ENCODE peak calls at places on chromosomes 3 and 15, in four cellular contexts. L is HT1080, Y is right cardiac atrium, P is NCI-H524. T is an unnamed sample.

GRCh38 chr3:194673761-194674160 is 1.8 kb upstream of the LSG1 start:
- DNase-seq in L (no peak), Y (no peak), P (no peak), T (no peak)

GRCh38 chr3:161244538-161244937 is 23.4 kb downstream of the NMD3 start:
- DNase-seq in L (no peak), Y (no peak), P (no peak), T (no peak)

GRCh38 chr15:79682285-79682684 is 214.5 kb downstream of the MTHFS start:
- DNase-seq in L (peak; percentile 50), Y (peak; percentile 82), P (no peak), T (no peak)

GRCh38 chr3:145815707-145816413 is 345.1 kb downstream of the PLOD2 start:
- DNase-seq in L (no peak), Y (no peak), P (no peak), T (no peak)

GRCh38 chr3:186790261-186790981 is 7.0 kb downstream of the EIF4A2 start:
- DNase-seq in L (peak; percentile 86), Y (no peak), P (peak; percentile 24), T (no peak)

GRCh38 chr3:150256336-150256735 is 151.8 kb upstream of the TSC22D2 start:
- DNase-seq in L (no peak), Y (no peak), P (no peak), T (no peak)

GRCh38 chr15:88089019-88089603 is 167.4 kb downstream of the NTRK3 start:
- DNase-seq in L (no peak), Y (no peak), P (no peak), T (no peak)

GRCh38 chr3:187750041-187750512 is 4.8 kb upstream of the BCL6 start:
- DNase-seq in L (no peak), Y (no peak), P (peak; percentile 87), T (no peak)

GRCh38 chr3:16512435-16513140 is 911 bp downstream of the RFTN1 start:
- DNase-seq in L (peak; percentile 34), Y (peak; percentile 73), P (no peak), T (no peak)

GRCh38 chr3:8500208-8500961 is 1.2 kb upstream of the LMCD1 start:
- DNase-seq in L (no peak), Y (no peak), P (no peak), T (no peak)

GRCh38 chr3:42477696-42478095 is 24.7 kb upstream of the VIPR1 start:
- DNase-seq in L (no peak), Y (no peak), P (no peak), T (no peak)

GRCh38 chr15:83066034-83066760 is 855 bp downstream of the BTBD1 start:
- DNase-seq in L (no peak), Y (no peak), P (no peak), T (no peak)

GRCh38 chr3:64278631-64279030 is 53.4 kb upstream of the PRICKLE2 start:
- DNase-seq in L (no peak), Y (no peak), P (no peak), T (no peak)

GRCh38 chr15:29159771-29160455 is 109.7 kb downstream of the NSMCE3 start:
- DNase-seq in L (no peak), Y (peak; percentile 36), P (no peak), T (no peak)

GRCh38 chr3:186614597-186615483 is 2.0 kb downstream of the AHSG start:
- DNase-seq in L (peak; percentile 81), Y (peak; percentile 85), P (peak; percentile 57), T (peak; percentile 79)

GRCh38 chr3:20080956-20081554 is 40.8 kb downstream of the KAT2B start:
- DNase-seq in L (peak; percentile 40), Y (peak; percentile 92), P (no peak), T (no peak)

GRCh38 chr3:101381809-101382208 is 61.4 kb upstream of the IMPG2 start:
- DNase-seq in L (peak; percentile 53), Y (no peak), P (peak; percentile 43), T (no peak)

GRCh38 chr3:189222927-189223706 is 51.3 kb downstream of the TPRG1 start:
- DNase-seq in L (no peak), Y (no peak), P (no peak), T (no peak)

GRCh38 chr3:22713936-22714335 is 489.2 kb upstream of the UBE2E2 start:
- DNase-seq in L (peak; percentile 88), Y (no peak), P (no peak), T (no peak)

GRCh38 chr3:182116386-182116785 is 404.7 kb downstream of the SOX2 start:
- DNase-seq in L (no peak), Y (no peak), P (no peak), T (no peak)

GRCh38 chr3:15606434-15606891 is 4.9 kb downstream of the BTD start:
- DNase-seq in L (no peak), Y (no peak), P (no peak), T (no peak)

GRCh38 chr3:116111765-116112164 is 333.5 kb downstream of the LSAMP start:
- DNase-seq in L (no peak), Y (no peak), P (no peak), T (no peak)

GRCh38 chr15:39920510-39921273 is 626 bp upstream of the GPR176 start:
- DNase-seq in L (peak; percentile 75), Y (peak; percentile 92), P (peak; percentile 81), T (peak; percentile 67)

GRCh38 chr3:159340877-159341500 is 539.1 kb downstream of the MFSD1 start:
- DNase-seq in L (no peak), Y (no peak), P (no peak), T (no peak)

GRCh38 chr3:127999509-128000106 is 52.6 kb upstream of the SEC61A1 start:
- DNase-seq in L (no peak), Y (no peak), P (no peak), T (no peak)

GRCh38 chr3:192212335-192212734 is 515.0 kb downstream of the FGF12 start:
- DNase-seq in L (no peak), Y (no peak), P (no peak), T (no peak)

GRCh38 chr15:44662478-44663409 is 718 bp downstream of the SPG11 start:
- DNase-seq in L (peak; percentile 69), Y (peak; percentile 85), P (peak; percentile 37), T (peak; percentile 23)

GRCh38 chr3:51434746-51435323 is 43.8 kb downstream of the RBM15B start:
- DNase-seq in L (peak; percentile 38), Y (no peak), P (peak; percentile 4), T (peak; percentile 46)

GRCh38 chr15:34366271-34367043 is 539 bp downstream of the LPCAT4 start:
- DNase-seq in L (peak; percentile 80), Y (peak; percentile 89), P (peak; percentile 48), T (peak; percentile 46)

GRCh38 chr3:142086581-142087090 is 62.7 kb downstream of the TFDP2 start:
- DNase-seq in L (no peak), Y (no peak), P (no peak), T (no peak)

GRCh38 chr3:13477946-13478345 is 2.2 kb upstream of the HDAC11 start:
- DNase-seq in L (no peak), Y (no peak), P (no peak), T (peak; percentile 59)

GRCh38 chr15:99092554-99093172 is 12.2 kb upstream of the SYNM start:
- DNase-seq in L (no peak), Y (no peak), P (no peak), T (no peak)

T was measured in NCI-H2227 treated with DMSO at 0.1 percent for 48 hours.